ENCODE peak calls at places on chromosomes 13 and 19, in seven cellular contexts. L is AG10803; I is stimulated activated CD8-positive, alpha-beta memory T cell treated with anti-CD3 and anti-CD28 coated beads, Interleukin-4, amount 100 ng/mL, for 1 hour; E is Right ventricle myocardium superior; U is stimulated activated CD4-positive, alpha-beta T cell treated with anti-CD3 and anti-CD28 coated beads, Interleukin-2, amount 100 ng/mL, for 48 hours; Y is RWPE2; P is GM12865. C is an unnamed sample.

GRCh38 chr19:6276447-6276846 is 3.3 kb downstream of the MLLT1 start:
- DNase-seq in U (no peak), Y (no peak), E (peak), P (no peak), L (peak), I (no peak), C (no peak)

GRCh38 chr19:12801466-12802266 is at the start of the genes PRDX2 and THSD8:
- DNase-seq in P (peak), L (peak), I (no peak), Y (peak), U (peak), E (peak), C (no peak)

GRCh38 chr13:98172570-98173405 is 4.3 kb downstream of the RNF113B start:
- DNase-seq in I (no peak), Y (no peak), L (peak), U (no peak), P (no peak), E (no peak), C (no peak)

GRCh38 chr19:42023121-42023942 is 29.3 kb upstream of the ATP1A3 start:
- DNase-seq in L (peak), I (no peak), P (peak), Y (no peak), E (no peak), U (no peak), C (no peak)

GRCh38 chr13:50209646-50210045 is 194.4 kb downstream of the KCNRG start:
- DNase-seq in L (no peak), Y (no peak), E (no peak), U (no peak), I (no peak), P (no peak), C (no peak)

GRCh38 chr19:50722248-50723013 is 733 bp upstream of the CLEC11A start:
- DNase-seq in P (no peak), I (no peak), E (no peak), L (peak), U (no peak), Y (no peak), C (no peak)

GRCh38 chr19:14526423-14526822 is 3.0 kb upstream of the TECR start:
- DNase-seq in P (no peak), I (no peak), E (no peak), U (no peak), L (no peak), Y (no peak), C (no peak)

GRCh38 chr13:25882732-25883357 is 169.0 kb downstream of the SHISA2 start:
- DNase-seq in U (no peak), P (no peak), I (no peak), Y (no peak), E (no peak), L (no peak), C (no peak)

GRCh38 chr19:54136086-54136863 is 1.3 kb upstream of the CNOT3 start:
- DNase-seq in L (peak), Y (no peak), E (no peak), P (no peak), I (no peak), U (no peak), C (no peak)

GRCh38 chr13:21579754-21580316 is 24.1 kb downstream of the MICU2 start:
- DNase-seq in P (peak), L (no peak), E (no peak), U (no peak), Y (no peak), I (no peak), C (no peak)

C was measured in hypothalamus.